ENCODE peak calls at places on chromosomes 4 and X, in seven cellular contexts. Q is BJ; Y is brain microvascular endothelial cell; Z is hypothalamus; W is SW480; K is HFF-Myc; P is activated T-helper 2 cell treated with anti-CD3 and anti-CD28 coated beads, Interferon-gamma antibody, Interleukin-2, Interleukin-4, amounts not matched to agents 10 μg/mL and 5 μg/mL and 100 μg/mL, durations not matched to agents 14 hours and 24 hours and 36 hours. B is an unnamed sample.
A peak's percentile ranks its signal among the peaks of the same experiment; 100 is the strongest.

GRCh38 chr4:76208005-76208765 is 5.4 kb downstream of the SCARB2 start:
- DNase-seq in Q (peak; percentile 71), K (peak; percentile 82), Y (peak; percentile 92), Z (peak; percentile 42), P (no peak), W (peak; percentile 30), B (peak; percentile 48)

GRCh38 chr4:155903453-155903852 is at the start of gene TDO2:
- DNase-seq in Z (no peak), W (no peak), Y (no peak), P (no peak), K (no peak), Q (no peak), B (no peak)

GRCh38 chr4:47533689-47534347 is 48.7 kb downstream of the ATP10D start:
- DNase-seq in K (no peak), P (no peak), W (no peak), Y (no peak), Q (no peak), Z (no peak), B (no peak)

GRCh38 chr4:3388461-3389185 is 53.1 kb upstream of the HGFAC start:
- DNase-seq in K (peak; percentile 14), Y (peak; percentile 87), Q (peak; percentile 68), Z (no peak), P (no peak), W (no peak), B (no peak)

GRCh38 chrX:103248553-103248952 is 6.4 kb downstream of the TCEAL8 start:
- DNase-seq in K (no peak), Y (no peak), Z (no peak), Q (no peak), W (peak; percentile 21), P (no peak), B (peak; percentile 14)

GRCh38 chrX:18010251-18010650 is 149.2 kb upstream of the RAI2 start:
- DNase-seq in Z (no peak), K (no peak), P (no peak), Q (no peak), W (no peak), Y (no peak), B (no peak)

GRCh38 chr4:78293348-78293747 is 236.2 kb downstream of the FRAS1 start:
- DNase-seq in Y (peak; percentile 39), W (no peak), P (no peak), K (no peak), Q (peak; percentile 62), Z (no peak), B (no peak)

GRCh38 chr4:152640058-152640921 is 39.5 kb downstream of the TMEM154 start:
- DNase-seq in Q (no peak), K (no peak), W (peak; percentile 14), Y (no peak), Z (no peak), P (no peak), B (peak; percentile 21)

GRCh38 chr4:139815646-139816601 is 150.3 kb downstream of the MGST2 start:
- DNase-seq in K (peak; percentile 36), P (no peak), Y (peak; percentile 77), Z (no peak), W (no peak), Q (peak; percentile 56), B (peak; percentile 12)

GRCh38 chr4:141463678-141464077 is 172.7 kb upstream of the IL15 start:
- DNase-seq in W (no peak), K (no peak), Q (no peak), Y (no peak), P (no peak), Z (no peak), B (no peak)

GRCh38 chr4:52100062-52100461 is 49.0 kb downstream of the SPATA18 start:
- DNase-seq in Q (no peak), P (no peak), W (no peak), Z (no peak), K (no peak), Y (no peak), B (no peak)

GRCh38 chrX:150543230-150544155 is 24.9 kb upstream of the MTM1 start:
- DNase-seq in Y (no peak), P (no peak), Q (no peak), K (no peak), W (no peak), Z (no peak), B (no peak)

GRCh38 chr4:61520688-61521160 is 320.6 kb downstream of the ADGRL3 start:
- DNase-seq in P (no peak), Q (no peak), K (no peak), Y (peak; percentile 88), W (no peak), Z (no peak), B (no peak)

GRCh38 chr4:143558823-143559756 is 45.6 kb downstream of the SMARCA5 start:
- DNase-seq in Q (peak; percentile 13), Y (peak; percentile 24), P (peak; percentile 55), W (peak; percentile 89), K (no peak), Z (no peak), B (peak; percentile 52)

GRCh38 chr4:127601029-127601428 is 31.7 kb upstream of the INTU start:
- DNase-seq in Q (no peak), P (no peak), Z (no peak), Y (no peak), K (no peak), W (peak; percentile 15), B (no peak)

GRCh38 chr4:166527500-166527899 is 654.5 kb downstream of the TLL1 start:
- DNase-seq in Z (no peak), W (peak; percentile 90), P (no peak), K (no peak), Q (no peak), Y (peak; percentile 34), B (no peak)

B was measured in NCI-H460.